ENCODE peak calls at places on chromosomes 1 and 21, in seven cellular contexts. Q is RCC 7860; B is T-helper 2 cell treated with Interferon-gamma antibody and Interleukin-4, amounts not matched to agents 5 μg/mL and 100 μg/mL, for 36 hours; L is stimulated activated CD4-positive, alpha-beta T cell treated with anti-CD3 and anti-CD28 coated beads, Interleukin-1b, Interleukin-23, amount 100 ng/mL, for 1 hour; K is naive thymus-derived CD4-positive, alpha-beta T cell; N is HS-5; D is RWPE1. E is an unnamed sample.
A peak's percentile ranks its signal among the peaks of the same experiment; 100 is the strongest.

GRCh38 chr1:10969267-10969970 is 43.0 kb upstream of the TARDBP start:
- DNase-seq in N (no peak), L (no peak), K (no peak), B (no peak), D (no peak), Q (no peak), E (no peak)

GRCh38 chr1:216210081-216210480 is 213.2 kb downstream of the USH2A start:
- DNase-seq in Q (no peak), D (no peak), N (peak; percentile 11), B (no peak), K (no peak), L (no peak), E (no peak)

GRCh38 chr1:101260531-101260930 is 23.7 kb downstream of the S1PR1 start:
- DNase-seq in N (no peak), L (no peak), D (no peak), B (peak; percentile 2), Q (peak; percentile 72), K (no peak), E (no peak)

GRCh38 chr1:53327183-53327941 is 508 bp downstream of the LRP8 start:
- DNase-seq in B (peak; percentile 49), L (peak; percentile 25), D (peak; percentile 40), K (peak; percentile 60), Q (peak; percentile 31), N (no peak), E (peak; percentile 51)

GRCh38 chr1:232624892-232625291 is 5.0 kb downstream of the SIPA1L2 start:
- DNase-seq in D (no peak), K (no peak), N (no peak), Q (peak; percentile 84), L (no peak), B (no peak), E (peak; percentile 57)

GRCh38 chr1:109796484-109797305 is 33.0 kb upstream of the EPS8L3 start:
- DNase-seq in L (no peak), N (no peak), D (no peak), K (no peak), B (peak; percentile 24), Q (no peak), E (no peak)

GRCh38 chr1:54277451-54278355 is 77.7 kb downstream of the MRPL37 start:
- DNase-seq in N (no peak), K (no peak), D (no peak), Q (no peak), B (no peak), L (no peak), E (no peak)

GRCh38 chr1:232844791-232845190 is 39.6 kb downstream of the MAP10 start:
- DNase-seq in B (no peak), D (no peak), L (no peak), K (no peak), Q (peak; percentile 94), N (peak; percentile 49), E (peak; percentile 3)

GRCh38 chr1:108719253-108719652 is 6.5 kb downstream of the FNDC7 start:
- DNase-seq in L (no peak), B (no peak), Q (no peak), N (no peak), K (no peak), D (no peak), E (no peak)

GRCh38 chr1:239274242-239274830 is 112.0 kb upstream of the CHRM3 start:
- DNase-seq in B (no peak), N (peak; percentile 44), D (no peak), Q (no peak), K (no peak), L (no peak), E (no peak)

GRCh38 chr1:1752671-1753606 is 25.3 kb downstream of the NADK start:
- DNase-seq in K (no peak), N (no peak), L (no peak), B (no peak), Q (no peak), D (no peak), E (no peak)

GRCh38 chr1:194043984-194044755 is 857.8 kb upstream of the B3GALT2 start:
- DNase-seq in L (no peak), D (no peak), Q (no peak), K (no peak), N (no peak), B (no peak), E (no peak)

GRCh38 chr1:202007703-202008489 is 2.5 kb upstream of the ELF3 start:
- DNase-seq in N (no peak), K (no peak), D (peak; percentile 100), L (no peak), Q (no peak), B (no peak), E (no peak)

GRCh38 chr1:54845772-54846171 is 41.2 kb downstream of the DHCR24 start:
- DNase-seq in K (no peak), B (no peak), D (no peak), Q (no peak), L (no peak), N (no peak), E (no peak)

GRCh38 chr1:164660415-164661174 is 101.6 kb downstream of the PBX1 start:
- DNase-seq in N (no peak), K (peak; percentile 11), Q (peak; percentile 71), L (no peak), D (no peak), B (peak; percentile 16), E (no peak)

GRCh38 chr1:93087532-93087931 is 8.4 kb downstream of the MTF2 start:
- DNase-seq in Q (no peak), B (no peak), L (no peak), D (no peak), K (no peak), N (no peak), E (no peak)

GRCh38 chr1:44719318-44719717 is 11.7 kb downstream of the RNU5D-1 start:
- DNase-seq in D (no peak), K (no peak), Q (no peak), B (no peak), L (no peak), N (no peak), E (no peak)

GRCh38 chr1:227069490-227069889 is 129.4 kb downstream of the COQ8A start:
- DNase-seq in Q (no peak), B (no peak), N (no peak), K (no peak), L (no peak), D (no peak), E (no peak)

GRCh38 chr1:4658643-4659042 is 4.2 kb downstream of the AJAP1 start:
- DNase-seq in L (no peak), K (no peak), Q (no peak), B (no peak), N (no peak), D (no peak), E (no peak)

GRCh38 chr21:33189845-33190244 is 39.9 kb upstream of the IFNAR2 start:
- DNase-seq in N (no peak), D (no peak), Q (no peak), K (no peak), L (no peak), B (no peak), E (no peak)

GRCh38 chr1:92934395-92935378 is 26.6 kb downstream of the DIPK1A start:
- DNase-seq in Q (no peak), K (no peak), L (no peak), B (no peak), D (no peak), N (no peak), E (no peak)

GRCh38 chr1:230310381-230311163 is 115.6 kb downstream of the PGBD5 start:
- DNase-seq in B (peak; percentile 38), L (peak; percentile 42), Q (peak; percentile 66), K (peak; percentile 25), D (peak; percentile 87), N (peak; percentile 22), E (peak; percentile 58)

GRCh38 chr1:87706198-87706597 is 377.5 kb downstream of the LMO4 start:
- DNase-seq in D (no peak), Q (no peak), K (no peak), N (peak; percentile 37), L (no peak), B (no peak), E (no peak)

E was measured in RKO.